ENCODE peak calls at places on chromosomes 1 and 21, in six cellular contexts. R is GM23248, N is testis, I is heart right ventricle, W is Peyer's patch, U is vagina. L is an unnamed sample.

GRCh38 chr21:29221259-29221744 is 77.4 kb upstream of the BACH1 start:
- DNase-seq in R (no peak), N (no peak), I (no peak), W (no peak), U (no peak), L (no peak)

GRCh38 chr1:7278045-7278444 is 492.8 kb downstream of the CAMTA1 start:
- DNase-seq in R (no peak), N (no peak), I (no peak), W (peak; percentile 62), U (no peak), L (no peak)

GRCh38 chr21:42471716-42472330 is 24.2 kb downstream of the RSPH1 start:
- DNase-seq in R (no peak), N (no peak), I (no peak), W (peak; percentile 17), U (peak; percentile 72), L (no peak)

GRCh38 chr1:108595510-108595909 is 35.6 kb downstream of the EEIG2 start:
- DNase-seq in R (peak; percentile 28), N (no peak), I (no peak), W (no peak), U (no peak), L (no peak)

GRCh38 chr1:11170102-11170501 is 19.1 kb upstream of the ANGPTL7 start:
- DNase-seq in R (no peak), N (no peak), I (no peak), W (no peak), U (no peak), L (no peak)

GRCh38 chr1:903305-903704 is 20.4 kb upstream of the SAMD11 start:
- DNase-seq in R (no peak), N (peak; percentile 11), I (no peak), W (no peak), U (no peak), L (no peak)

GRCh38 chr1:2141025-2141424 is 53.5 kb downstream of the FAAP20 start:
- DNase-seq in R (no peak), N (no peak), I (no peak), W (no peak), U (no peak), L (no peak)

GRCh38 chr1:235648407-235648907 is 1.1 kb downstream of the GNG4 start:
- DNase-seq in R (peak; percentile 15), N (no peak), I (no peak), W (no peak), U (no peak), L (no peak)

GRCh38 chr1:167795810-167796740 is 74.3 kb downstream of the MPZL1 start:
- DNase-seq in R (peak; percentile 37), N (peak; percentile 33), I (peak; percentile 66), W (no peak), U (no peak), L (no peak)

GRCh38 chr1:91123773-91124172 is 101.9 kb upstream of the ZNF644 start:
- DNase-seq in R (no peak), N (no peak), I (no peak), W (no peak), U (no peak), L (no peak)

GRCh38 chr1:182998482-182998881 is 24.7 kb upstream of the LAMC1 start:
- DNase-seq in R (peak; percentile 26), N (no peak), I (no peak), W (no peak), U (no peak), L (no peak)

GRCh38 chr1:36279110-36279788 is 26.9 kb upstream of the SH3D21 start:
- DNase-seq in R (peak; percentile 84), N (peak; percentile 60), I (no peak), W (no peak), U (no peak), L (no peak)

GRCh38 chr1:46549697-46550681 is 1.5 kb downstream of the KNCN start:
- DNase-seq in R (peak; percentile 82), N (no peak), I (no peak), W (peak; percentile 58), U (no peak), L (no peak)

GRCh38 chr1:159941139-159941866 is 4.1 kb downstream of the IGSF9 start:
- DNase-seq in R (no peak), N (no peak), I (no peak), W (no peak), U (no peak), L (no peak)

GRCh38 chr1:150365945-150366344 is 2.0 kb downstream of the RPRD2 start:
- DNase-seq in R (peak; percentile 32), N (peak; percentile 2), I (no peak), W (no peak), U (no peak), L (no peak)

GRCh38 chr1:110060034-110060661 is 10.3 kb downstream of the ALX3 start:
- DNase-seq in R (peak; percentile 38), N (peak; percentile 60), I (no peak), W (peak; percentile 74), U (no peak), L (no peak)

GRCh38 chr21:35351434-35351833 is 302.3 kb upstream of the RUNX1 start:
- DNase-seq in R (no peak), N (no peak), I (no peak), W (no peak), U (no peak), L (no peak)

GRCh38 chr1:51927029-51927428 is 48.5 kb upstream of the NRDC start:
- DNase-seq in R (peak; percentile 52), N (no peak), I (no peak), W (no peak), U (no peak), L (no peak)

GRCh38 chr21:8989261-8989882 is 1532.0 kb upstream of the TPTE start:
- DNase-seq in R (no peak), N (no peak), I (no peak), W (no peak), U (no peak), L (no peak)

GRCh38 chr1:214702561-214702960 is 99.6 kb downstream of the CENPF start:
- DNase-seq in R (peak; percentile 39), N (no peak), I (no peak), W (no peak), U (no peak), L (no peak)

DNA sequence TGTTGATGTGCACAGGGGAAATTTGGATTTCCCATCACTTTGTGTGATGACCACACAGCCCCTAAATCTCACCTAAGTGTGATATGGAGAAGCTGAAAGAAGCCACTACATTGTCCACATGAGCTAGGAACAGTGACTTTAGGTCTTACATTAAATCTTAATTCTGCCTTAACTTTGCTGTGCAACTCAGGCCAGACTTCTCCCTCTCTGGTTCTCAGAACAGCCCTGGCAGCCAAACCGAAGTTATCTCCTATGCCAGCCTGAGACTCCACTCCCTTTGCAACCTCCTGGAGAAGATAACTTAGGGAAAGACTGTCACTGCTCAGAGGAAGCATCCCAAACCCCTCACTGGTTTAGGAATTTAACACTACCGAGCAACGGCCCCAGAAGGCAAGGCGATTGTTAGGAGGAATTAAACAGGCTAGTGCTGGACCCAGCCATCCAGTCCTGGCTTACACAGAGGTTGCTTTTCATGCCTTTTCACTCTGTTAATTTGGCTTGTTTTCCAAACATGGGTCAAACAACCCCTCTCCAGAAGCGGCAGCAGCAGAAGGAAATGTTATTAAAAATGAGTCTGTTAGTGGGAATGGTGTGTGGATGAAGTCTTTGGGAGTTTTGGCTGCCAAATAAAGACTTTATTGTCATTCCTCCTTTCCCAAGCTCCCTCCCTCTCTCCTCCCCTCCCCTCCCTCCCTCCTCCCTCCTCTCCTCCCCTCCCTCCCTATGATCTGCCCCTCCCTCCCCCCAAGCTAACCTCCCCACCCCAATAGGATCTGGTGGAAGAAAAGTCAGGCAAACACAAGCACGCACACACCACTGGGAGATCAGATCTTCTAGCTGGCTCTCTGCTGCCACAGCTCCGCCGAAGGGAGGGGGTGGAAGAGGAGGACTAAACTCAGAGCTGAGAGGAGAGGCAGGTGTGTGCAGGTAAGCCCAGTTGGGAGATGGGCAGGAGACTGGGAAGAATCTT is at the start of gene PRELP:
- DNase-seq in R (peak; percentile 26), N (peak; percentile 70), I (peak; percentile 43), W (peak; percentile 65), U (no peak), L (no peak)
- H3K27ac ChIP-seq in R (no peak within 1 kb of the TSS), N (peak within 1 kb of the TSS; percentile 64), I (peak within 1 kb of the TSS; percentile 58), W (peak within 1 kb of the TSS; percentile 65), U (peak within 1 kb of the TSS; percentile 93), L (no peak within 1 kb of the TSS)

DNA sequence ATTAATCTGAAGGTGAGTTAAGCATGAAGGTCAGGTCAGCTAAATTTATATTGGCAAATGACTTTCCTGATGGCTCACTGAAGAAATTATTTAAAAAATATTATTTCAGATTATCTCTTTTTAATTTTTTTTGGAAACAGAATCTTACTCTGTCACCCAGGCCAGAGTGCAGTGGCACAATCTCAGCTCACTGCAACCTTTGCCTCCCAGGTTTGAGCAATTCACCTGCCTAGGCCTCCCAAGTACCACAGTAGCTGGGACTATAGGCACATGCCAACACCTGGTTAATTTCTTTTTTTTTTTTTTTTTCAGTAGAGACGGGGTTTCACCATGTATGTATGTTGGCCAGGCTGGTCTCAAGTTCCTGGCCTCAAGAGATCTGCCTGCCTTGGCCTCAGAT is 976.7 kb downstream of the TTLL7 start:
- DNase-seq in R (no peak), N (no peak), I (no peak), W (no peak), U (no peak), L (no peak)
- H3K27ac ChIP-seq in R (no peak overlapping the region), N (no peak overlapping the region), I (no peak overlapping the region), W (no peak overlapping the region), U (no peak overlapping the region), L (no peak overlapping the region)

DNA sequence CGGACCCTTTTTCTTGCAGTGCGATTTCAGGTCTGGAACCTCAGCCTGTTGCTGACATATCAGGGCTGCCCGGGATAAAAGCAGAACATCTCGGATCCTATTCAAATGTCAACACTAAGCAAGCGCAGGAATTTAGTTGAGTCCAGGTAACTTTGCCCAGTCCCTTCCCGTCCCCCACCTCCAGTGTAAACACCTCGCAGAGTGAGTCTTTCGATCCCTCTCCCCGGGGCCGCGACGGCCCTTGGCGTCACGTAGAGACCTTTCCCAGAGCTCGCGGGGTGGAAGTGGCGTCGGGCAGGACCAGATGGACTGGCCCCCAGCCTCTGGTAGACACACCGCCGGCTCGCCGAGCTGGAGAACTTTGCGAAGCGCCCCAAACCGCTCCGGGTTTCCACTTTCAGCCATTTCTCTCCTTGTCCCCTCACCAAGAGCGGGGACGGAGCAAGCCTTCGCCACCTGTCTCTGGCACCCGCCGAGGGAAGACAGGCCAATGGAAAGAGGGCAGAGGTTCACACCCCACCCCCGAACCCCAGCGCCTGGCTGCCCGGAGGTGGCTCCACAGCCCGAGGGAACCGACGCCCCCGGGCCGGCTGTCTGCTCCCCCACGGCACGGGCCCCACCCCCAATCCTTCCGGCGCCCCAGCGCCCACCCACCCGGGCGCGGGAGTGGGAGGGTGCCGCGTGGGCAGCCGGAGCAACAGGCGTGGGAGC is 570 bp downstream of the KCND3 start:
- DNase-seq in R (peak; percentile 15), N (peak; percentile 25), I (no peak), W (no peak), U (no peak), L (no peak)
- H3K27ac ChIP-seq in R (no peak overlapping the region), N (no peak overlapping the region), I (peak overlapping the region; percentile 86), W (no peak overlapping the region), U (no peak overlapping the region), L (no peak overlapping the region)

DNA sequence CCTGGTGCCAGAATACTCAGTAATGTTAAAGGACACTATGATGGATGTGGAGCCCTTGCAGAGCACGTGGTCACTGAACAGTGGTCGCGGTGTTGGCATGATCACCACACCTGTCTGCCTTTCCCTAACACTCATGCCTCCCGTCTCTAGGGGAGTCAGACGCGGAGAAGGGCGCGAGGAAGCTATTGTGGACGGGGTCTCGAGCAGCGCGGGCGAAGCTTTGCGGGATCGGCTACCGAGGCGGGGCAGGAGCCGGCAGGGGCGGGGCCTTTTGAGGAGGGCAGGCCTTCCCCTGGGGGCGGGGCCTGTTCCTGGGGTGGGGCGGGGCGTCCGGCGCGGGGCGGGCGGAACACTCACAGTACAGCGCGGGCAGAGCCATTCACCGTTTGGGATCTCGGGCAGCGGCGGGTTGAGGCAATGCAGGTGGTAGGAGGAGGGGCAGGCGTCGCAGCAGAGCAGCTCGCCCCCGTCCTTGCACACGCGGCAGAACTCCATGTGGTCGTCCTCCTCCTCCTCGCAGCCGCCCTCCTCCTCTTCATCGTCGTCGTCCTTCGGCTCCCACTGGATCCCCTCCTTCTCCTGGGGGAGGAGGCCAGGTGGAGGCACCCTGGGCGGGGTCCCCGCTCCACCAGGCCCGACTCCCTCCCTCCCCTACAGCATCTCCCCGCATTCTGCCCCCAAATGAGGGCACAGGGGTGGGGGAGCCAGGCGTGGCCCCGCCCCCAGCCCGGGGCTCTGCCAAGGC is 31.5 kb downstream of the CHD5 start:
- DNase-seq in R (peak; percentile 49), N (peak; percentile 58), I (no peak), W (peak; percentile 69), U (no peak), L (no peak)
- H3K27ac ChIP-seq in R (no peak overlapping the region), N (no peak overlapping the region), I (no peak overlapping the region), W (no peak overlapping the region), U (no peak overlapping the region), L (no peak overlapping the region)

L was measured in SK-N-MC.